ENCODE peak calls at places on chromosomes 5 and 9, in ten cellular contexts. N is fibroblast of the aortic adventitia; K is GM20000; L is HepG2; V is cardiac fibroblast; D is GM10248; E is fibroblast of mammary gland; S is lower lobe of right lung; C is endothelial cell; G is activated CD8-positive, alpha-beta T cell treated with anti-CD3 and anti-CD28 coated beads for 36 hours. Q is an unnamed sample.
A peak's percentile ranks its signal among the peaks of the same experiment; 100 is the strongest.

GRCh38 chr5:159214486-159215271 is 5.3 kb upstream of the RNF145 start:
- DNase-seq in N (no peak), K (no peak), L (no peak), V (no peak), D (no peak), E (no peak), S (no peak), C (no peak), G (no peak), Q (no peak)

GRCh38 chr5:76763136-76763535 is 47.2 kb downstream of the F2R start:
- DNase-seq in N (no peak), K (no peak), L (no peak), V (no peak), D (no peak), E (no peak), S (no peak), C (no peak), G (no peak), Q (no peak)

GRCh38 chr5:77129386-77129785 is 42.3 kb upstream of the ZBED3 start:
- DNase-seq in N (no peak), K (no peak), L (peak; percentile 21), V (peak; percentile 37), D (no peak), E (peak; percentile 39), S (no peak), C (peak; percentile 62), G (peak; percentile 46), Q (no peak)

GRCh38 chr5:139578348-139578724 is 17.2 kb downstream of the UBE2D2 start:
- DNase-seq in N (no peak), K (no peak), L (no peak), V (no peak), D (no peak), E (no peak), S (no peak), C (no peak), G (no peak), Q (no peak)

GRCh38 chr5:40480392-40480791 is 199.3 kb upstream of the PTGER4 start:
- DNase-seq in N (no peak), K (no peak), L (no peak), V (no peak), D (no peak), E (no peak), S (no peak), C (no peak), G (peak; percentile 81), Q (no peak)

GRCh38 chr5:37198842-37199241 is 50.3 kb downstream of the CPLANE1 start:
- DNase-seq in N (peak; percentile 46), K (no peak), L (no peak), V (peak; percentile 59), D (no peak), E (peak; percentile 37), S (no peak), C (no peak), G (no peak), Q (no peak)

GRCh38 chr5:66869347-66869746 is 273.2 kb downstream of the MAST4 start:
- DNase-seq in N (no peak), K (no peak), L (no peak), V (no peak), D (no peak), E (no peak), S (no peak), C (no peak), G (no peak), Q (no peak)

GRCh38 chr9:92350129-92350739 is 24.5 kb downstream of the CENPP start:
- DNase-seq in N (peak; percentile 93), K (no peak), L (no peak), V (peak; percentile 36), D (no peak), E (peak; percentile 79), S (no peak), C (no peak), G (no peak), Q (no peak)

GRCh38 chr5:154714271-154714986 is 40.7 kb upstream of the LARP1 start:
- DNase-seq in N (peak; percentile 45), K (peak; percentile 30), L (peak; percentile 66), V (peak; percentile 64), D (peak; percentile 41), E (no peak), S (peak; percentile 53), C (no peak), G (peak; percentile 15), Q (no peak)

GRCh38 chr5:169805527-169805934 is 168.5 kb downstream of the DOCK2 start:
- DNase-seq in N (peak; percentile 39), K (peak; percentile 74), L (no peak), V (peak; percentile 62), D (peak; percentile 79), E (peak; percentile 88), S (no peak), C (no peak), G (peak; percentile 81), Q (peak; percentile 69)

GRCh38 chr9:130172161-130172857 is at the start of gene NCS1:
- DNase-seq in N (peak; percentile 53), K (peak; percentile 85), L (no peak), V (peak; percentile 55), D (peak; percentile 67), E (peak; percentile 44), S (peak; percentile 75), C (peak; percentile 58), G (peak; percentile 59), Q (peak; percentile 89)

GRCh38 chr5:148482697-148483462 is 99.1 kb downstream of the FBXO38 start:
- DNase-seq in N (peak; percentile 59), K (peak; percentile 58), L (peak; percentile 67), V (peak; percentile 77), D (peak; percentile 53), E (peak; percentile 53), S (peak; percentile 70), C (peak; percentile 78), G (peak; percentile 71), Q (peak; percentile 51)

GRCh38 chr5:9895305-9895650 is 265.1 kb upstream of the TAS2R1 start:
- DNase-seq in N (no peak), K (no peak), L (no peak), V (no peak), D (no peak), E (no peak), S (no peak), C (no peak), G (no peak), Q (no peak)

DNA sequence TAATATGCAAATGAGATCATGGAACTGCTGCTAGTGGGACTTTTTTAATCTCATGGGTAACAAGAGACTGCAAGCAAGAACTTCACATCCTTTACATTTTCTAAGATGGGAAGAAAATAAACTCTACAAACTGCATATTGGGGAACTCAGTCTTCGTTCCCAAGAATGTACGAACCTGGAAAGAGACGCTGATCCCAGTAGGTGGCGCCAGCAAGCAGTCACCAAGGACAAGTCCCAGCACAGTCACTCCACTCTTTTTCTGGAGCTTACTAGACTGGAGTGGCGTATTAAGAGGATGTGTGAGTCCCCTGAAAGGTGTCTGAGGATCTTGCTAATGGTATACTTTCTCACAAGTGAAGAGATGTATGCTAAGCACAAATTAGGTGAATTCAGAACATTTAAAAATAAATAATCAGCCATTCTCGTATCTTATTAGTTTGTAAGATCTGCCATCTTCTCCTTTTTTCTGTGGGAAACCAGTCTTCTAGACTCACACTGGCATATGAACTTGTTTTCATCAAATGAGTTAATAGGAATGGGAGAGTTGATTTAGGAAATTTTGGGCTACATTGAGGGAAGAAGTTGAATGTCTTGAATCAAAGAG is 16.0 kb upstream of the PUM3 start:
- DNase-seq in N (peak; percentile 72), K (peak; percentile 44), L (peak; percentile 54), V (peak; percentile 72), D (peak; percentile 44), E (peak; percentile 65), S (peak; percentile 67), C (peak; percentile 79), G (peak; percentile 71), Q (peak; percentile 49)
- TF ChIP-seq CTCF in N (peak; percentile 89), K (peak; percentile 85), L (peak; percentile 77), V (peak; percentile 87), D (peak; percentile 77), E (peak; percentile 90), S (peak; percentile 66), C (peak; percentile 66), G (peak; percentile 71), Q (peak; percentile 81)

DNA sequence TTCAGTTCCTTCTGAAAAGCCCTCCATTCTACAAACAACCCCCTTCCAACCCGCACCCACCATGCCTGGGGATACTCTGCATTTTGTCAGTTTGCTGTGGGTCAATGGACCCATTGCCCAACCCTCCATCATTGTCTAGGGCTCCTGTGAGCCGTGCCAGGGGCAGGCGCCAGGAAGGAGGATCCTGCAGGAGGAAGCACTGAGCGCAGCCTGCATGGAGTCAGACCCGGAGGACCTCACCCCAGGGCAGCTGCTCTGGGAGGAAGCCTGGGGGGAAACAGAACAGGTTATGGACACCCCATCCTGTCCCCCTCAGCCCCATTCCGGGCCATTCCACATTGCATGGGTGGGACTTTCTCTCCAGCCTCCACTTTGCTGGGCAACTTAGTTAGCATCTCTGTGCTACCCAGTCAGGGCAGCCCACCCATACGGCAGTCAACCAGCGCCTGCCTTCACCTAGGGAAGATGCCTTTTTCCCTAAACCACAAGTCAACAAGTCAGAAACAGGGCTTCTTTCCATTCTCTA is 48.6 kb upstream of the VDAC1 start:
- DNase-seq in N (no peak), K (no peak), L (no peak), V (no peak), D (no peak), E (no peak), S (no peak), C (no peak), G (no peak), Q (no peak)
- TF ChIP-seq CTCF in N (no peak), K (no peak), L (no peak), V (no peak), D (no peak), E (no peak), S (no peak), C (no peak), G (no peak), Q (no peak)

DNA sequence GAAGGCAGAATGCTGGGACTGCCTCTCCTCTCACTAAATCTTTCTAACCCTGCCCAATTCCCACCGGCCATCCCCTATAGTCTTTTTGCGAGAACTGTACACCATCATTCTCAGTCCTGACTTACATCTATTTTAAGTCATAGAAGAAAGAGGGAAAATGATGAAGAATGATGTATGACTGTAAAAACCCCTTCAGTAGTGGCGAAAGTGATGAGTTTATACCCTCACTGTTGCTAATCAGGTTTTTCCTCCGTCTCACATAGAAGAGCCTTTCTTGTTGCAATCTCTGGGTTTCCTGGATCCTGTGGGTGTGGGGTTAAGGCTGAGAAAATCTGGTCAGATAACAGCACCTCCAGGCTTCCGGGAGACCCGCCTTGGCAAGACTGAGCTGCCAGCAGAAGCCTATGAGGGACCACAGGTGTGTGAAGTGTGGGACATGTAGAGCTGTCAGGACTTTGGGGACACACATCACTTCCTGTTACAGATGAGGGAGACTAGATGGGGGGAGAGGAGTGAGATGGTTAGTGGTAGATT is 147.1 kb upstream of the SLC12A2 start:
- DNase-seq in N (no peak), K (peak; percentile 43), L (no peak), V (no peak), D (peak; percentile 22), E (no peak), S (no peak), C (no peak), G (peak; percentile 22), Q (peak; percentile 30)
- TF ChIP-seq CTCF in N (no peak), K (no peak), L (no peak), V (no peak), D (no peak), E (no peak), S (no peak), C (no peak), G (no peak), Q (no peak)

GRCh38 chr5:101943784-101944183 is 352.3 kb downstream of the SLCO4C1 start:
- DNase-seq in N (no peak), K (no peak), L (no peak), V (no peak), D (no peak), E (no peak), S (no peak), C (no peak), G (no peak), Q (no peak)

GRCh38 chr5:101937041-101937440 is 359.0 kb downstream of the SLCO4C1 start:
- DNase-seq in N (no peak), K (no peak), L (no peak), V (no peak), D (no peak), E (no peak), S (no peak), C (no peak), G (no peak), Q (no peak)

GRCh38 chr5:101942321-101942882 is 353.7 kb downstream of the SLCO4C1 start:
- DNase-seq in N (no peak), K (peak; percentile 44), L (peak; percentile 27), V (peak; percentile 13), D (peak; percentile 14), E (peak; percentile 1), S (no peak), C (peak; percentile 49), G (peak; percentile 13), Q (peak; percentile 10)
- TF ChIP-seq CTCF in N (peak; percentile 9), K (peak; percentile 44), L (peak; percentile 87), V (peak; percentile 33), D (peak; percentile 62), E (peak; percentile 14), S (peak; percentile 42), C (peak; percentile 45), G (peak; percentile 28), Q (peak; percentile 77)

Q was measured in GM13977.